ENCODE peak calls at places on chromosomes 2 and 18, in eight cellular contexts. Y is transverse colon; H is tibial artery; X is colonic mucosa; P is psoas muscle; U is HCT116; A is hepatocyte; L is CD4-positive, alpha-beta memory T cell. T is an unnamed sample.
A peak's percentile ranks its signal among the peaks of the same experiment; 100 is the strongest.

GRCh38 chr2:33500177-33500576 is 23.7 kb downstream of the RASGRP3 start:
- DNase-seq in X (no peak), L (no peak), U (no peak), A (no peak), P (no peak), H (no peak), Y (no peak), T (no peak)

GRCh38 chr2:222545821-222546540 is 109.9 kb downstream of the FARSB start:
- DNase-seq in H (no peak), L (no peak), Y (no peak), X (no peak), P (no peak), U (no peak), A (no peak), T (no peak)

GRCh38 chr2:24015562-24016375 is 5.9 kb downstream of the MFSD2B start:
- DNase-seq in L (no peak), X (no peak), P (no peak), H (no peak), Y (no peak), A (peak; percentile 56), U (no peak), T (no peak)

GRCh38 chr2:200677721-200678532 is 92.1 kb downstream of the AOX1 start:
- DNase-seq in X (no peak), Y (no peak), U (no peak), L (no peak), H (peak; percentile 63), A (no peak), P (no peak), T (no peak)

GRCh38 chr2:146458585-146458984 is 1386.2 kb upstream of the ACVR2A start:
- DNase-seq in P (no peak), H (no peak), Y (no peak), X (no peak), L (no peak), U (no peak), A (no peak), T (no peak)

GRCh38 chr18:12287684-12288405 is 20.2 kb upstream of the TUBB6 start:
- DNase-seq in A (peak; percentile 84), L (no peak), P (peak; percentile 83), Y (peak; percentile 81), X (peak; percentile 63), H (peak; percentile 86), U (peak; percentile 54), T (no peak)

GRCh38 chr18:25067291-25068050 is 284.5 kb downstream of the ZNF521 start:
- DNase-seq in U (no peak), X (no peak), L (no peak), H (no peak), A (no peak), P (no peak), Y (no peak), T (no peak)

GRCh38 chr2:29744976-29745375 is 176.4 kb downstream of the ALK start:
- DNase-seq in A (no peak), U (no peak), L (no peak), X (no peak), Y (no peak), H (no peak), P (no peak), T (no peak)

GRCh38 chr2:140786585-140786984 is 1344.2 kb downstream of the LRP1B start:
- DNase-seq in H (no peak), U (no peak), X (no peak), A (no peak), L (no peak), Y (no peak), P (no peak), T (no peak)

GRCh38 chr2:53312721-53313120 is 454.9 kb upstream of the CHAC2 start:
- DNase-seq in U (no peak), A (peak; percentile 6), P (no peak), L (no peak), X (no peak), Y (no peak), H (no peak), T (no peak)

GRCh38 chr2:219178377-219179175 is 501 bp downstream of the RETREG2 start:
- DNase-seq in U (no peak), Y (peak; percentile 55), X (peak; percentile 71), H (peak; percentile 53), L (peak; percentile 46), A (peak; percentile 73), P (peak; percentile 56), T (peak; percentile 32)

GRCh38 chr18:43665239-43665788 is 388.0 kb upstream of the SYT4 start:
- DNase-seq in Y (no peak), L (no peak), U (no peak), H (no peak), P (no peak), A (peak; percentile 11), X (no peak), T (no peak)

GRCh38 chr2:233303252-233303651 is 4.4 kb upstream of the SAG start:
- DNase-seq in X (no peak), P (no peak), L (no peak), U (no peak), A (no peak), H (no peak), Y (no peak), T (no peak)

DNA sequence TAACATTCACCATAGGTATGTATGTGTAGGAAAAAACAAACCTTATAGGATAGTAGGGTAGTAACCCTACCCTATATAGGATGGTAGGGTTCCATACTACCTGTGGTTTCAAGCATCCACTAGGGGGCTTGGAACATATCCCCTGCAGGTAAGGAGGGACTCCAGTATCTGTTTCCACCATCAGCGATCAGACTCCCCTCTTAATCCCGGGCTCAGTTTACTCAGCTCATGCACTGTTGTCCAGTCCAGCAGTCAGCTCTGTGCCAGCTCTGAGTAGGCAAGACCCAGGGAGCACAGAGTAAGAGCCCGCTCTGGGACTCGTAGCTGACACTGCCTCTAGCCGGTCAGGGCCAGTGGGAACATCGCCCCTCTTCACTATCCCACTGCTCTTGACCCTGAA is 61.7 kb downstream of the MEX3C start:
- DNase-seq in U (peak; percentile 13), L (no peak), A (no peak), Y (no peak), P (no peak), H (no peak), X (no peak), T (no peak)
- H3K27ac ChIP-seq in U (no peak overlapping the region), L (no peak overlapping the region), A (no peak overlapping the region), Y (no peak overlapping the region), P (no peak overlapping the region), H (no peak overlapping the region), X (no peak overlapping the region), T (no peak overlapping the region)

DNA sequence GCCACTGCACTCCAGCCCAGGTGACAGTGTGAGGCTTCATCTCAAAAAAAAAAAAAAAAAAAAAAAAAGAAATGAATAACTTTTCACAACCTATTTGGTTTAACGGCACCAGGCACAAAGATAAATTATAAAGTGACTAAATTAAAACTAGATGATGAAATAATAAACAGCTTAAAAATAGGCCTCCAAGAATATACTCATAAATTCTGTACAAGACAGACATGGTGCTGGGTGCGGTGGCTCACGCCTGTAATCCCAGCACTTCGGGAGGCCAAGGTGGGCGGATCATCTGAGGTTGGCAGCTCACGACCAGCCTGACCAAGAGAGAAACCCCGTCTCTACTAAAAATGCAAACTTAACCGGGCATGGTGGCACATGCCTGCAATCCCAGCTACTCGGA is 19.7 kb downstream of the USP34 start:
- DNase-seq in Y (no peak), X (no peak), U (no peak), P (no peak), A (no peak), L (no peak), H (no peak), T (no peak)
- H3K4me3 ChIP-seq in Y (no peak overlapping the region), X (no peak overlapping the region), U (no peak overlapping the region), P (no peak overlapping the region), A (no peak overlapping the region), L (no peak overlapping the region), H (no peak overlapping the region), T (no peak overlapping the region)

DNA sequence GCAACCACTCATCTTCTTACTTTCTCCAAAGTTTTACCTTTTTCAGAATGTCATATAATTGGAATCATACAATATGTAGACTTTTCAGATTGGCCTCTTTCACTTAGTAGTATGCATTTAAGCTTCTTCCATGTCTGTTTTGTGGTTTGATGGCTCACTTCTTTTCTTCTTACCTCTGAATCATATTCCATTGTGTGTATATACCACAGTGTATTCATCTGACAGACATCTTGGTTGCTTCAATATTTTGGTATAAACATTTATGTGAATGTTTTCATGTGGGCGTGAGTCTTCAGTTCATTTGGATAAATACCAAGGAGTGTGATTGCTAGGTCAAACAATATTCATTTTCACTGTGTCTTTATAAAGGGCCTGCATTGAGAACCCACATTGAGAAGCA is 136.1 kb upstream of the NOSTRIN start:
- DNase-seq in H (no peak), A (no peak), Y (no peak), X (no peak), U (no peak), P (no peak), L (no peak), T (no peak)
- H3K27ac ChIP-seq in H (no peak overlapping the region), A (no peak overlapping the region), Y (no peak overlapping the region), X (no peak overlapping the region), U (no peak overlapping the region), P (no peak overlapping the region), L (no peak overlapping the region), T (no peak overlapping the region)

GRCh38 chr2:70768585-70769085 is 635 bp upstream of the ADD2 start:
- DNase-seq in X (no peak), P (no peak), H (no peak), Y (no peak), A (no peak), L (no peak), U (no peak), T (no peak)

GRCh38 chr2:70766357-70767093 is 1.5 kb downstream of the ADD2 start:
- DNase-seq in X (no peak), A (no peak), H (no peak), L (no peak), P (no peak), Y (no peak), U (no peak), T (no peak)

GRCh38 chr2:70769450-70769849 is 1.4 kb upstream of the ADD2 start:
- DNase-seq in H (no peak), P (no peak), X (no peak), U (no peak), A (no peak), Y (no peak), L (no peak), T (no peak)

GRCh38 chr2:70767094-70767698 is 804 bp downstream of the ADD2 start:
- DNase-seq in L (no peak), P (no peak), A (peak; percentile 12), H (no peak), U (no peak), Y (no peak), X (no peak), T (peak; percentile 16)

DNA sequence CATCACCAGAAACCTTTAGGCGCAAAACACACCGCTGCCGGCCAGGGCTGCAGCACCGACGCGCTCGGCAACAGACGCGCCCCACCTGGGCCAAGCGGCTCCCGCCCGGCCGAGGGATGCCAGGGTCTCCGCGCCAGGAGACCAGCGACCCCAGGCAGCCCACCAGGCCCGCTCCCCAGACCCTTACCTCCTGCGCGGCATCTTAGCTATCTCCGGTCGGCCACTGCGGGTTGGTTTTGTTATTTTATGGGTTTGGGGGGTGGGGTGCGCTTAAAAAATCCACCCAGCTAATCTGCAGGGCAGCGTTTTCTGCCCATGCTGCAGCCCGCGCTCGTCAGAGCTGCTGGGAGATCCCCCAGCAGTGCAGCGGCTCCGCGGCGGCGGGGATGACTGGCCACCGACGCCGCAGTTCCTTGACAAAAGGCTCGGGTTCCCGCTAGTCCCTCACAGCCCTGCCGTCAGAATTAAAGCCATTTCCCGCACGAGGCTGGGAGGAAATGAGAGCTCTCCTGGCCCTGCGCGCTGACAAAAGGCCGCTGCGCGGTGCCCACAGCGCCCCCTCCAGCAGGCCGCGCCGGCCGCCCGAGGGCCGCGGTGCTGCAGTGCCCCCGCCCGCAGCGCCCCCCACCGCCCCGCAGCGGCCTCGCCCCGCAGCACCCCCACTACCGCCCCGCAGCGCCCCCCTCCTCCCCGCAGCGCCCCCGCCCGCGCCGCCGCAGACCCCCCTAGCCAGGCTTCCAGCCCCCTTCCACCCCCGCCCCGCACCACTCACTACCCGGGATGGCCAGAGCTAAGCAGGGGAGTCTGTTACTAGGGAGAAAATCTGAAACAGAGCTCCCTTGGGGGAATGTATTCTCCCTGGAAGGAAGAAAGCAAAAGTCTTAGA is at the start of gene ADD2:
- DNase-seq in L (peak; percentile 26), A (peak; percentile 64), P (peak; percentile 19), H (no peak), Y (peak; percentile 9), U (no peak), X (no peak), T (peak; percentile 74)
- H3K4me3 ChIP-seq in L (peak within 1 kb of the TSS; percentile 32), A (peak within 1 kb of the TSS; percentile 37), P (peak within 1 kb of the TSS; percentile 61), H (peak within 1 kb of the TSS; percentile 42), Y (no peak within 1 kb of the TSS), U (no peak within 1 kb of the TSS), X (peak within 1 kb of the TSS; percentile 24), T (peak within 1 kb of the TSS; percentile 67)

T was measured in dorsolateral prefrontal cortex.